ENCODE peak calls at places on chromosomes 7 and 10, in five cellular contexts. J, Y, K, I and E are unnamed samples.
A peak's percentile ranks its signal among the peaks of the same experiment; 100 is the strongest.

GRCh38 chr10:5527332-5528200 is 2.8 kb downstream of the CALML3 start:
- DNase-seq in K (no peak), I (no peak), J (peak; percentile 45), Y (no peak), E (no peak)

GRCh38 chr10:107806006-107806405 is 641.5 kb upstream of the SORCS1 start:
- DNase-seq in Y (no peak), J (no peak), K (no peak), I (no peak), E (no peak)

GRCh38 chr7:155360495-155361362 is 63.1 kb downstream of the INSIG1 start:
- DNase-seq in K (no peak), J (peak; percentile 22), Y (no peak), I (no peak), E (no peak)

GRCh38 chr7:135273581-135273980 is 39.9 kb downstream of the STRA8 start:
- DNase-seq in Y (no peak), I (no peak), J (no peak), K (no peak), E (no peak)

GRCh38 chr7:157900011-157900410 is 563.2 kb downstream of the DNAJB6 start:
- DNase-seq in K (no peak), J (peak; percentile 31), I (no peak), Y (no peak), E (no peak)

GRCh38 chr7:112422842-112423496 is 27.3 kb upstream of the IFRD1 start:
- DNase-seq in J (peak; percentile 95), K (peak; percentile 59), I (peak; percentile 82), Y (no peak), E (no peak)

GRCh38 chr10:10745281-10745680 is 272.4 kb upstream of the CELF2 start:
- DNase-seq in I (no peak), K (no peak), J (no peak), Y (no peak), E (no peak)

GRCh38 chr7:46210467-46210866 is 289.4 kb upstream of the IGFBP3 start:
- DNase-seq in Y (no peak), K (no peak), I (no peak), J (no peak), E (no peak)

GRCh38 chr10:32622409-32622808 is 176.5 kb downstream of the CCDC7 start:
- DNase-seq in J (no peak), Y (no peak), K (no peak), I (no peak), E (no peak)

GRCh38 chr7:158574308-158575036 is 13.2 kb downstream of the PTPRN2 start:
- DNase-seq in J (no peak), K (no peak), Y (no peak), I (no peak), E (no peak)

GRCh38 chr7:93835684-93836083 is 54.9 kb downstream of the TFPI2 start:
- DNase-seq in I (no peak), K (no peak), Y (no peak), J (no peak), E (no peak)

GRCh38 chr7:128404143-128404681 is 5.6 kb downstream of the IMPDH1 start:
- DNase-seq in K (no peak), J (no peak), I (no peak), Y (no peak), E (no peak)

GRCh38 chr10:110872984-110873569 is 1.3 kb downstream of the PDCD4 start:
- DNase-seq in J (no peak), Y (no peak), I (no peak), K (no peak), E (no peak)

GRCh38 chr7:148434181-148434769 is 156.3 kb upstream of the C7orf33 start:
- DNase-seq in I (no peak), K (no peak), J (no peak), Y (no peak), E (no peak)

GRCh38 chr7:48924433-48924832 is at the start of gene CDC14C:
- DNase-seq in Y (no peak), I (no peak), J (no peak), K (no peak), E (no peak)

GRCh38 chr10:22805304-22805703 is 90.9 kb upstream of the PIP4K2A start:
- DNase-seq in I (no peak), Y (no peak), J (no peak), K (no peak), E (no peak)

GRCh38 chr10:100877451-100877850 is 35.3 kb upstream of the SLF2 start:
- DNase-seq in J (no peak), Y (no peak), I (no peak), K (no peak), E (no peak)

GRCh38 chr7:116505278-116505677 is 5.7 kb downstream of the CAV2 start:
- DNase-seq in J (no peak), Y (no peak), K (no peak), I (no peak), E (no peak)

GRCh38 chr7:142571581-142571980 is 177.7 kb upstream of the PRSS1 start:
- DNase-seq in Y (no peak), I (no peak), J (no peak), K (no peak), E (no peak)

GRCh38 chr7:131326576-131326975 is 1.1 kb upstream of the MKLN1 start:
- DNase-seq in J (no peak), Y (no peak), I (no peak), K (peak; percentile 24), E (no peak)

GRCh38 chr10:103265712-103266329 is 11.1 kb upstream of the INA start:
- DNase-seq in K (peak; percentile 25), J (peak; percentile 64), Y (no peak), I (peak; percentile 58), E (no peak)

GRCh38 chr7:151409555-151410404 is at the start of gene WDR86:
- DNase-seq in K (no peak), I (no peak), J (no peak), Y (no peak), E (peak; percentile 23)

GRCh38 chr10:8402469-8403074 is 348.1 kb downstream of the GATA3 start:
- DNase-seq in J (no peak), K (no peak), Y (no peak), I (no peak), E (no peak)

GRCh38 chr10:79070611-79071534 is 2.1 kb downstream of the ZMIZ1 start:
- DNase-seq in K (peak; percentile 80), J (peak; percentile 91), Y (peak; percentile 53), I (peak; percentile 96), E (no peak)

GRCh38 chr7:20330797-20331230 is at the start of gene ITGB8:
- DNase-seq in I (peak; percentile 35), Y (no peak), K (peak; percentile 26), J (peak; percentile 66), E (peak; percentile 23)

GRCh38 chr7:74658171-74659004 is 870 bp downstream of the GTF2I start:
- DNase-seq in I (peak; percentile 95), Y (peak; percentile 35), K (peak; percentile 93), J (peak; percentile 91), E (peak; percentile 88)
- TF ChIP-seq POLR2A in I (no peak), Y (no peak), K (peak; percentile 15), J (no peak), E (no peak)

DNA sequence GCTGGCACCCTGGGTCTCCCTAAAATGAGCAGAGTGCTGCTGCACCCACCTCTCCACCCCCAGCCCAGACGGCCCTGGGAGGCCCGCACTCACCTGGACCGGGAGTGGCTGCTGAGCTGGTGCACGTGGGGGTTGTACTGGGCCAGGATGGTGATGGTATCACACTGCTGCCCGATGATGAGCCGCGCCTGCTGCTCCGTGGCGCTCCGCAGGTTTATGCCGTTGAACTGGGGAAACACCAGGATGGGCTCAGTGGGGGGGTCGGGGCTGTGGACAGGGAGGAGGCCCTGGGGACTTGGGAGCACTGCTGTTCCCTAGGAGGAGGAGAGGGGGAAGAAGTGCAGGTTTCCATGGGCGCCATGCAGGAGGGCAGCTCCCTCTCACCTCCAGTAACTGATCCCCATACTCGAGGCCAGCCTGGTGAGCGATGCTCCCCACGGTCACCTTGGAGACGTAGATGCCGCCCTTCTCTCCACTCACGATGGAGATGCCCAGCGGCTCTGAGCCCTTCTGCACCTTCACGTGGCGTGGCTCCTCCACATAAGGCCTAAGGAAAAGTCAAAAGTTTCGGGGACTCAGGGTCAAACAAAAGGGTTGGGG is 114.6 kb downstream of the DLG5 start:
- DNase-seq in Y (no peak), J (no peak), I (no peak), K (no peak), E (no peak)
- TF ChIP-seq POLR2A in Y (no peak), J (no peak), I (no peak), K (no peak), E (no peak)

GRCh38 chr7:1475393-1475792 is 16.1 kb upstream of the MICALL2 start:
- DNase-seq in K (no peak), I (no peak), J (no peak), Y (no peak), E (no peak)

GRCh38 chr7:1474736-1475135 is 15.5 kb upstream of the MICALL2 start:
- DNase-seq in K (no peak), Y (no peak), J (no peak), I (no peak), E (no peak)

GRCh38 chr7:1475991-1476390 is 16.7 kb upstream of the MICALL2 start:
- DNase-seq in K (no peak), J (no peak), Y (no peak), I (no peak), E (no peak)

GRCh38 chr7:1476859-1477258 is 17.6 kb upstream of the MICALL2 start:
- DNase-seq in J (no peak), Y (no peak), I (no peak), K (no peak), E (no peak)

GRCh38 chr7:1473864-1474512 is 14.7 kb upstream of the MICALL2 start:
- DNase-seq in J (peak; percentile 88), Y (peak; percentile 26), K (peak; percentile 77), I (peak; percentile 85), E (peak; percentile 98)
- TF ChIP-seq POLR2A in J (no peak), Y (no peak), K (no peak), I (no peak), E (no peak)

GRCh38 chr7:101166909-101167644 is 1.7 kb upstream of the VGF start:
- DNase-seq in K (no peak), Y (no peak), J (no peak), I (no peak), E (no peak)

GRCh38 chr7:101166603-101166908 is 1.2 kb upstream of the VGF start:
- DNase-seq in I (no peak), J (no peak), K (no peak), Y (no peak), E (no peak)

GRCh38 chr7:101165958-101166602 is 711 bp upstream of the VGF start:
- DNase-seq in I (no peak), Y (no peak), J (no peak), K (no peak), E (no peak)

GRCh38 chr7:101164071-101164840 is 1.1 kb downstream of the VGF start:
- DNase-seq in K (no peak), Y (no peak), J (no peak), I (peak; percentile 48), E (no peak)

GRCh38 chr7:101165075-101165957 is at the start of gene VGF:
- DNase-seq in I (peak; percentile 93), Y (peak; percentile 68), J (peak; percentile 87), K (peak; percentile 92), E (peak; percentile 96)
- TF ChIP-seq POLR2A in I (no peak), Y (no peak), J (no peak), K (peak; percentile 21), E (no peak)